ENCODE peak calls at places on chromosomes 16 and 17, in five cellular contexts. One of them, this sample, is unnamed.
A peak's percentile ranks its signal among the peaks of the same experiment; 100 is the strongest.

GRCh38 chr17:37671813-37672544 is 28.7 kb upstream of the DDX52 start:
- DNase-seq in sciatic nerve: no peak
- DNase-seq in H54: peak; percentile 47
- DNase-seq in neuronal stem cell: no peak
- DNase-seq in osteoblast: peak; percentile 90
- DNase-seq in this sample: no peak

GRCh38 chr16:50457979-50458461 is 89.2 kb upstream of the BRD7 start:
- DNase-seq in sciatic nerve: no peak
- DNase-seq in osteoblast: no peak
- DNase-seq in H54: no peak
- DNase-seq in neuronal stem cell: no peak
- DNase-seq in this sample: no peak

GRCh38 chr17:4600563-4600962 is 16.2 kb downstream of the SMTNL2 start:
- DNase-seq in neuronal stem cell: no peak
- DNase-seq in sciatic nerve: no peak
- DNase-seq in H54: no peak
- DNase-seq in osteoblast: peak; percentile 66
- DNase-seq in this sample: no peak

GRCh38 chr16:81526935-81527334 is 82.3 kb downstream of the CMIP start:
- DNase-seq in sciatic nerve: peak; percentile 73
- DNase-seq in neuronal stem cell: no peak
- DNase-seq in osteoblast: peak; percentile 23
- DNase-seq in H54: no peak
- DNase-seq in this sample: no peak

GRCh38 chr17:8103549-8103948 is 14.8 kb downstream of the ALOXE3 start:
- DNase-seq in osteoblast: peak; percentile 50
- DNase-seq in H54: no peak
- DNase-seq in neuronal stem cell: no peak
- DNase-seq in sciatic nerve: no peak
- DNase-seq in this sample: no peak

GRCh38 chr16:22721497-22722100 is 92.4 kb upstream of the HS3ST2 start:
- DNase-seq in H54: no peak
- DNase-seq in sciatic nerve: no peak
- DNase-seq in neuronal stem cell: no peak
- DNase-seq in osteoblast: no peak
- DNase-seq in this sample: no peak

GRCh38 chr17:39719966-39720365 is 10.4 kb downstream of the MIEN1 start:
- DNase-seq in neuronal stem cell: no peak
- DNase-seq in sciatic nerve: no peak
- DNase-seq in H54: no peak
- DNase-seq in osteoblast: peak; percentile 34
- DNase-seq in this sample: no peak

GRCh38 chr16:64391009-64391663 is 730.7 kb downstream of the CDH11 start:
- DNase-seq in H54: no peak
- DNase-seq in sciatic nerve: no peak
- DNase-seq in osteoblast: no peak
- DNase-seq in neuronal stem cell: no peak
- DNase-seq in this sample: no peak

This sample was measured in iPS DF 19.7.